ENCODE peak calls at places on chromosomes 11 and 22, in eight cellular contexts. C, W, B, U, V, N, K and F are unnamed samples.

GRCh38 chr11:134994431-134994830 is 582.4 kb upstream of the B3GAT1 start:
- DNase-seq in B (no peak), C (no peak), W (no peak), U (no peak), V (no peak), K (no peak), N (no peak), F (no peak)

GRCh38 chr11:97751405-97751804 is 1269.3 kb upstream of the CNTN5 start:
- DNase-seq in W (no peak), U (no peak), K (no peak), V (no peak), B (peak), N (no peak), C (no peak), F (no peak)

GRCh38 chr11:19792510-19792909 is 79.9 kb downstream of the NAV2 start:
- DNase-seq in K (no peak), C (no peak), U (no peak), B (no peak), V (no peak), W (no peak), N (no peak), F (no peak)

GRCh38 chr11:119481667-119482400 is 58.9 kb upstream of the THY1 start:
- DNase-seq in N (no peak), U (no peak), W (no peak), C (no peak), B (no peak), V (no peak), K (no peak), F (peak)

GRCh38 chr11:69394234-69394891 is 87.1 kb upstream of the LINC01488 start:
- DNase-seq in N (no peak), C (no peak), K (no peak), U (no peak), V (no peak), W (no peak), B (peak), F (no peak)

GRCh38 chr11:99920956-99921355 is 766.1 kb upstream of the ARHGAP42 start:
- DNase-seq in N (no peak), K (no peak), C (no peak), W (no peak), B (no peak), U (no peak), V (no peak), F (no peak)

GRCh38 chr22:42083119-42083518 is 3.6 kb downstream of the SMDT1 start:
- DNase-seq in B (no peak), V (no peak), W (no peak), N (no peak), C (no peak), U (no peak), K (no peak), F (no peak)

GRCh38 chr11:3058753-3059664 is 1.8 kb upstream of the CARS1 start:
- DNase-seq in V (no peak), B (peak), U (no peak), N (no peak), W (peak), K (no peak), C (peak), F (no peak)

GRCh38 chr11:45079943-45080719 is 66.3 kb upstream of the PRDM11 start:
- DNase-seq in U (peak), N (no peak), V (no peak), C (no peak), B (peak), K (peak), W (no peak), F (no peak)

GRCh38 chr11:18313985-18314763 is 7.8 kb downstream of the HPS5 start:
- DNase-seq in V (no peak), K (no peak), C (no peak), N (no peak), U (no peak), B (no peak), W (no peak), F (no peak)

GRCh38 chr11:797300-798092 is 585 bp downstream of the SLC25A22 start:
- DNase-seq in W (peak), B (peak), N (peak), C (peak), K (peak), U (peak), V (peak), F (peak)

GRCh38 chr11:47783087-47783610 is 16.0 kb upstream of the FNBP4 start:
- DNase-seq in K (no peak), V (no peak), N (no peak), C (no peak), W (no peak), B (no peak), U (no peak), F (no peak)

GRCh38 chr11:31887180-31887579 is 76.1 kb upstream of the PAX6 start:
- DNase-seq in C (peak), U (no peak), K (no peak), B (no peak), N (no peak), V (no peak), W (no peak), F (peak)
- TF ChIP-seq CTCF in C (peak), U (peak), K (no peak), B (no peak), N (peak), V (no peak), W (no peak), F (peak)

GRCh38 chr22:17746916-17747315 is 27.4 kb downstream of the BID start:
- DNase-seq in K (no peak), W (no peak), N (no peak), V (no peak), B (no peak), U (no peak), C (no peak), F (no peak)
- TF ChIP-seq CTCF in K (no peak), W (no peak), N (no peak), V (no peak), B (no peak), U (no peak), C (no peak), F (no peak)

DNA sequence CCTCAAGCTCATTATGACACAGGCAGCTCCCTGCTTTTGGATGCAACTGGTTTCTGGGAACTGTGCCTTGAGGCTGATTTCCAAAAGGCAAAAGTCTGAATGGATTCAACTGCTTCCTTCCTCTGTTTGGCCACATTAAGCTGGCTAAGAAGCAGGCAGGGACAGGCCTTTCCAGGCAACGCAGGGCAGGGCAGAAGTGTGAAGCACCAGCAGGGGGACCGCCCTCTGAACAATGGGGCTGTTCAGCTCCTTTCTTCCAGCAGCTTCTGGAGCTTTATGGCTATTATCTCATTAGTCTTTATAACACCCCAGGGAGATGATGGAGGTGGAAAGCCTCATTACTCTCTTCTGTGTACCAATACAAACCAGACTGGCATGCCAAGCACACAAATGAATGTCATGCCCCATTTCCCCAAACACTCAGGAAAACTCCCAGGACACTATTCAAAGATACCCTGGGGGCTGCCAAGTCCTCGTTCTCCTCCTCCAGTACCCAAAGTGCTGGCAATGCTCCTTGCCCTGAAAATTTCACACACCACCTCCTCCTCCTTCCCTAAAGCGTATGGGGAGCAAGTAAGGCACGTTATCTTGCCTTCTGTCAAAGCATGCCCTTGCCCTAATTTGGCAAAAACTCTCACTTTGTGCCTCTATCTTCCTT is 21.3 kb downstream of the MORC2 start:
- DNase-seq in B (no peak), K (no peak), N (peak), W (peak), C (no peak), U (no peak), V (peak), F (peak)
- TF ChIP-seq CTCF in B (no peak), K (no peak), N (no peak), W (no peak), C (peak), U (no peak), V (peak), F (no peak)

GRCh38 chr11:116422556-116422955 is 350.2 kb downstream of the BUD13 start:
- DNase-seq in W (no peak), N (no peak), K (no peak), V (no peak), B (no peak), U (no peak), C (no peak), F (no peak)

GRCh38 chr11:116420770-116421528 is 351.8 kb downstream of the BUD13 start:
- DNase-seq in U (no peak), C (no peak), K (no peak), B (no peak), W (no peak), N (no peak), V (no peak), F (no peak)

GRCh38 chr11:116421529-116422185 is 351.1 kb downstream of the BUD13 start:
- DNase-seq in U (no peak), V (no peak), C (no peak), N (no peak), K (no peak), B (no peak), W (no peak), F (no peak)

GRCh38 chr11:116424615-116425261 is 348.0 kb downstream of the BUD13 start:
- DNase-seq in K (no peak), N (no peak), V (no peak), U (no peak), B (no peak), W (no peak), C (no peak), F (no peak)

DNA sequence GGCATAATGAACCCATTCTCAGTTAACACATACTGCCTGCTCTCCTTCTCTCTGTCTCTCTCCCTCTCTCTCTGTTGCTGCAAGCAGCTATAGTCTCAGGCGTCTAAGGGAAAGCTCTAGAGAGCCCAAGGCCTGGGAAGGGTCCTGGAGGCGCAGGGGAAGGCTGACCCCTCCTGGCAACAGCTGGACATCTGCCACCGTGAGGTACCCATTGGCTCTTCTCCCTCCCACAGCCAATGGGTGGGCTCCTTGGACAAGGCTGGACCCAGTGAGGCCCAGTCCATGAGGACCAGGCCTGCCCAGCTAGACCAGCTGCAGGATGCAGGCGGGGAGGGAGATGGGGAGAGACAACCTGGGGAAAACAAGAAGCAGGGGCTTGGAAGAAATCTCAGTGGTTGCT is 349.8 kb downstream of the BUD13 start:
- DNase-seq in B (no peak), U (no peak), C (peak), N (peak), W (no peak), V (no peak), K (no peak), F (no peak)
- TF ChIP-seq CTCF in B (no peak), U (no peak), C (peak), N (no peak), W (no peak), V (no peak), K (no peak), F (no peak)

DNA sequence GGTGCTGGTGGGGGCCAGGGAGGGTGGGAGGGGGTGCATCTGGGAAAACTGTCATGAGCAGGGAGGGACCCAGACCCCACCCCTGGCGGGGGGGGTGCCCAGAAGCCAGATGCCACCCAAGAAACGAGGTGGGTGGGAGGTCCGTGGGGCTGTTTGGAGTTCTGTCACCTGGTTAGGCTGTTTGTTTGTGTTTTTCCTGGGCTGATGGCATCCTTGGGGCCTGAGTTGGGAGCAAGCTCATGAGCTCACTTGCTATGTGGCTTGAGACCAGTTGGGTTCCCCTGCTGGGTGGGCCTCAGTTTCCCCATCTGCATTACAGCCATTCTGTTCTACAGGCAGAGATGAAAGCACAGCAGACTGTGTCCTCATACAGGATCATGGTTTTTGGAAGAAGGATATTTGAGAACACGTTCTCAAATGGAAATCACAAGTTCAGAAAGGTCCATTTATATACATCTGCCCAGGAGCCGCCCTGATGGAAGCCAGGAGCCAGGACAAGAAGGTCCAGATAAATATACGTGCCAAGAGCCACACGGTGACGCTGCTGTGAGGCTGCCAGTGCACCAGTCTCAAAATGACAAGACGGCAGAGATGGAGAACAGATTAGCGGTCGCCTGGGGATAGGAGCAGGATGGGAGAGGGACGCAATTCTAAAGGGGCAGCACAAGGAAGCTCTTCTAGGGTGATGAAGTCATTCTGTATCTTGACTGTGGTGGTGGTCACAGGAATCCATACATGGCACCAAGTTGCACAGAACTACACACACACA is 312.9 kb downstream of the MN1 start:
- DNase-seq in U (no peak), V (no peak), W (no peak), N (no peak), B (no peak), K (no peak), C (no peak), F (no peak)
- TF ChIP-seq CTCF in U (no peak), V (no peak), W (peak), N (no peak), B (no peak), K (no peak), C (no peak), F (no peak)

DNA sequence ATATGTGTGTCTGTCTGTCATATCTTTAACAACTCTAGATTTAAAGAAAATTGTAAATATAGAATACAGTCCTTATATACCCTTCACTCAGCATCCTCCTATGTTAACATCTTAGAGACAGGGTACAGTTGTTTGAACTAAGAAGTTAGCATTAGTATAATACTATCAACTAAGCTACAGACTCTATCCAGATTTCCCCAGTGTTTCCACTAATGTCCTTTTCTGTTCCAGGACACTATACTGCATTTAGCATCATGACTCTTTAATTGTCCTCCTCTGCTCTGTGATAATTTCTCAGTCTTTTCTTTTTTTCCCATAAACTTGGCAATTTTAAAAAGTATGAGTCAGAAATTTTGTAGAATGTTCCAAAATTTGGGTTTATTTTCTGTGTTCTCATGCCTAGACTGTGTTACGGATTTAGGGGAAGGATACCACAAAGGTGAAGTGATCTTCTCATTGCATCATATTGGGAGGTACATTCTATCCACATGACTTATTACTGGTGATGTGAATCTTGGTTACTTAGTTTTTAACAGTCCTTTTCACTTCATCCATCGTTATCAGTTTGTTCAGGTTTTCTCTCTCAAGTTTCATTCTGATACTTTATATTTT is 168.4 kb downstream of the SBF2 start:
- DNase-seq in C (no peak), U (no peak), B (no peak), N (no peak), W (no peak), K (no peak), V (no peak), F (no peak)
- TF ChIP-seq CTCF in C (no peak), U (no peak), B (no peak), N (no peak), W (no peak), K (no peak), V (no peak), F (no peak)

GRCh38 chr11:5364214-5364613 is 12.9 kb downstream of the OR51B6 start:
- DNase-seq in K (no peak), U (no peak), N (no peak), C (no peak), V (no peak), W (no peak), B (no peak), F (no peak)

GRCh38 chr11:5368502-5369043 is 15.0 kb upstream of the OR51M1 start:
- DNase-seq in U (no peak), C (no peak), V (no peak), N (no peak), K (no peak), W (no peak), B (no peak), F (no peak)

GRCh38 chr11:5366856-5367255 is 15.5 kb downstream of the OR51B6 start:
- DNase-seq in B (no peak), N (no peak), W (no peak), C (no peak), U (no peak), K (no peak), V (no peak), F (no peak)

GRCh38 chr11:5367461-5368074 is 16.0 kb upstream of the OR51M1 start:
- DNase-seq in K (no peak), N (no peak), U (no peak), C (no peak), W (no peak), V (no peak), B (no peak), F (no peak)

GRCh38 chr11:5369793-5370192 is 13.8 kb upstream of the OR51M1 start:
- DNase-seq in U (no peak), V (no peak), B (no peak), K (no peak), W (no peak), C (no peak), N (peak), F (no peak)
- TF ChIP-seq CTCF in U (peak), V (no peak), B (no peak), K (no peak), W (no peak), C (peak), N (no peak), F (peak)

DNA sequence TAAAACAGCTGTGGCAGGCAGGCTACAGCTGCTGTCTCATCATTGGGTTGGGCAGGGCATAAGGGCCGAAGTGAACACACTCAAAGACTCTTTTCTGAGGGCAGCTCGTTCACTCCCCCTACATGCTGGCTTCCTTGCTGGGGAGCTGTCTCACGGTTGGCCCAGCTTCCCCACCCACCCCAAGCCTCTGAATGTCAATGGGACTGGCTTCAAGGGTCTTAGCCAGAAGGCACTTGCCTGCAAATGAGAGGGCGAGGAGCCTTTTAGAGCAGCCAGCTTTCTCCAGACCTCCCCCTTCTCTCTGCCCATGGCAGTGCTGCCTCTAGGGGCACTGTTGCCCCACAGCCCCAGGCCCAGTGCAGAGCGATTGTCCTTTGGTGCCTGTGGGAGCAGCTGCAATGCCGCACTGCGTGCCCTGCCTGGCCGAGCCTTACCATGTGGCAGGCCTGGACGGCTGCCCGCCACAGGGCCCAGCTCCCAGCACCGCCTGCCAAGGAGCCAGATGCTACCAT is 94.7 kb upstream of the RASSF10 start:
- DNase-seq in V (peak), B (peak), K (no peak), U (no peak), W (no peak), N (peak), C (peak), F (no peak)
- TF ChIP-seq CTCF in V (peak), B (peak), K (no peak), U (peak), W (peak), N (peak), C (peak), F (peak)